ENCODE peak calls at places on chromosomes 3 and 15, in six cellular contexts. Q is IMR-90, Y is neuronal stem cell, J is H9, R is H1, A is mesenchymal stem cell. P is an unnamed sample.

GRCh38 chr3:142828703-142829304 is 60.1 kb downstream of the PCOLCE2 start:
- DNase-seq in R (peak; percentile 92), Y (peak; percentile 74), A (peak; percentile 71), Q (peak; percentile 70), J (peak; percentile 80), P (peak; percentile 82)

GRCh38 chr15:55588818-55589122 is 625 bp upstream of the PYGO1 start:
- DNase-seq in R (no peak), A (no peak), Y (no peak), Q (no peak), J (no peak), P (no peak)

GRCh38 chr3:114213669-114214541 is 23.5 kb downstream of the ZNF80 start:
- DNase-seq in J (peak; percentile 68), Y (no peak), R (no peak), A (peak; percentile 67), Q (peak; percentile 78), P (peak; percentile 80)

GRCh38 chr3:13040381-13041074 is 32.7 kb downstream of the IQSEC1 start:
- DNase-seq in J (no peak), Q (no peak), Y (no peak), A (no peak), R (no peak), P (peak; percentile 31)

GRCh38 chr3:29239377-29239776 is 41.5 kb upstream of the RBMS3 start:
- DNase-seq in Q (peak; percentile 18), Y (no peak), A (peak; percentile 33), R (no peak), J (no peak), P (no peak)

GRCh38 chr15:69132935-69133861 is 27.2 kb upstream of the GLCE start:
- DNase-seq in Y (no peak), Q (no peak), R (no peak), J (no peak), A (no peak), P (no peak)

GRCh38 chr15:63985221-63986184 is 60.8 kb downstream of the DAPK2 start:
- DNase-seq in Q (peak; percentile 12), R (no peak), A (no peak), Y (no peak), J (no peak), P (no peak)

GRCh38 chr3:11604139-11604895 is 39.4 kb downstream of the VGLL4 start:
- DNase-seq in J (no peak), Y (no peak), R (no peak), A (peak; percentile 86), Q (peak; percentile 90), P (no peak)

GRCh38 chr15:75233504-75234190 is 24.5 kb upstream of the GOLGA6C start:
- DNase-seq in R (no peak), J (no peak), A (no peak), Y (no peak), Q (no peak), P (no peak)

GRCh38 chr3:194993896-194994295 is 277.1 kb downstream of the XXYLT1 start:
- DNase-seq in R (peak; percentile 27), J (no peak), A (no peak), Q (no peak), Y (no peak), P (no peak)

GRCh38 chr3:47855461-47856383 is 52.8 kb downstream of the DHX30 start:
- DNase-seq in Y (no peak), R (no peak), J (no peak), A (no peak), Q (no peak), P (no peak)

GRCh38 chr15:86634992-86635608 is 555.4 kb downstream of the AGBL1 start:
- DNase-seq in R (no peak), Y (no peak), A (no peak), Q (no peak), J (no peak), P (no peak)

GRCh38 chr15:40762919-40763800 is 708 bp upstream of the GCHFR start:
- DNase-seq in Q (peak; percentile 11), J (peak; percentile 64), R (peak; percentile 68), A (no peak), Y (no peak), P (peak; percentile 60)

GRCh38 chr15:52093539-52094502 is 18.8 kb downstream of the BCL2L10 start:
- DNase-seq in J (no peak), Q (peak; percentile 84), R (no peak), Y (no peak), A (peak; percentile 83), P (no peak)

GRCh38 chr15:70088887-70089691 is 8.6 kb downstream of the TLE3 start:
- DNase-seq in R (no peak), Q (peak; percentile 71), A (peak; percentile 51), J (no peak), Y (no peak), P (peak; percentile 95)

GRCh38 chr3:112132975-112133448 is at the start of gene GCSAM:
- DNase-seq in Y (no peak), R (no peak), A (no peak), Q (no peak), J (no peak), P (no peak)

GRCh38 chr15:42194502-42194901 is 13.6 kb downstream of the VPS39 start:
- DNase-seq in R (no peak), Y (no peak), J (no peak), Q (peak; percentile 62), A (peak; percentile 85), P (peak; percentile 39)

GRCh38 chr15:42193383-42193782 is 14.7 kb downstream of the VPS39 start:
- DNase-seq in Y (no peak), A (no peak), J (no peak), Q (no peak), R (no peak), P (no peak)

GRCh38 chr15:42190370-42190769 is 17.7 kb downstream of the VPS39 start:
- DNase-seq in J (no peak), Y (no peak), Q (no peak), A (no peak), R (no peak), P (no peak)

DNA sequence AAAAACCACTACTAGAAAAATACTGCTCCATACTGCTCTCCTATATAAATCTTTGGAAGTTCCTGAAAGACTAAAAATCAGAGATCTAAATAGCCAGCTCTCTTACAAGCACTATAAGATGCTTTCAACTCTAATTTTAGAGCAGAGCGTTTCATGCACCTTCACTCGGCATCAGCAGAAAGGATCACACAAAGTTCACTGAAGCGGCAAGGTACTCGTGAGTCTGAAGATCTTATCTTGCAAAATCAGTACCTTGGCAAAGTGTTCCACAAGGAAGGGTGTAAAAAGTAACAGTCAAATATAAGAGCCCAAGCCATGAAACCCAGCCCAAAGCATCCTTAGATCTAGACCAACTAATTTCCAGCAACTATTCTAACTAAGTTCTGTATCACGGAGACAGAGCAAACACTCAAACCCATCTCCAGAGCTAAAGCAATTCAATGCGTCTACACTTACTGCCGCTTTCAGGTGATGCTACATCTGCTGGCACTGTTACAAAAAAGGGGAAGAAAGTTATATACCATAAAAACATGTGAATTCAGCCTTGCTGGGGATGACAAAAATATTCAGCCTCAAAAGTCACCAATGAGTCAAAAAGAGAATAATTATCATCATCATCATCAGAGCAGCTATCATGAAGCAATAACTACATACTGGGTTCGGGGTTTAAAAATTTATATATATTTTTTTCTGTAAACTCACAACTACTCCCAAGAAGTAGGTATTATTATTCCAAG is 16.3 kb downstream of the VPS39 start:
- DNase-seq in R (no peak), A (no peak), J (no peak), Y (no peak), Q (no peak), P (no peak)
- H2BK15ac ChIP-seq in R (no peak overlapping the region), A (no peak overlapping the region), J (no peak overlapping the region), Y (no peak overlapping the region), Q (no peak overlapping the region), P (no peak overlapping the region)

GRCh38 chr3:128488636-128488994 is 4.4 kb downstream of the GATA2 start:
- DNase-seq in J (no peak), R (no peak), Y (no peak), A (no peak), Q (no peak), P (peak; percentile 70)

GRCh38 chr3:128488995-128489859 is 3.8 kb downstream of the GATA2 start:
- DNase-seq in Q (no peak), A (peak; percentile 50), J (peak; percentile 52), R (peak; percentile 79), Y (no peak), P (peak; percentile 79)

GRCh38 chr3:128487538-128487812 is 5.5 kb downstream of the GATA2 start:
- DNase-seq in R (no peak), Y (no peak), A (no peak), J (no peak), Q (no peak), P (no peak)

GRCh38 chr3:128486692-128487537 is 6.1 kb downstream of the GATA2 start:
- DNase-seq in Y (no peak), Q (peak; percentile 41), R (no peak), J (peak; percentile 61), A (peak; percentile 51), P (peak; percentile 59)

GRCh38 chr3:128487813-128488635 is 5.0 kb downstream of the GATA2 start:
- DNase-seq in J (peak; percentile 93), A (peak; percentile 86), R (peak; percentile 93), Q (peak; percentile 87), Y (no peak), P (peak; percentile 94)
- H3K79me1 ChIP-seq in J (no peaks in the 10 kb centered on the region), A (no peaks in the 10 kb centered on the region), R (no peaks in the 10 kb centered on the region), Q (peaks cover 35% of the 10 kb centered on the region), Y (no peaks in the 10 kb centered on the region), P (no peaks in the 10 kb centered on the region)

GRCh38 chr15:38224486-38224885 is 28.1 kb upstream of the SPRED1 start:
- DNase-seq in R (no peak), A (no peak), Q (no peak), Y (no peak), J (no peak), P (no peak)

GRCh38 chr15:38229700-38230099 is 22.9 kb upstream of the SPRED1 start:
- DNase-seq in Y (no peak), Q (peak; percentile 48), J (no peak), R (no peak), A (peak; percentile 55), P (no peak)

GRCh38 chr15:38225381-38225780 is 27.3 kb upstream of the SPRED1 start:
- DNase-seq in A (no peak), Y (no peak), Q (no peak), J (no peak), R (no peak), P (no peak)

GRCh38 chr15:38231430-38231829 is 21.2 kb upstream of the SPRED1 start:
- DNase-seq in Y (no peak), R (no peak), J (no peak), A (no peak), Q (no peak), P (no peak)

GRCh38 chr15:38226867-38227266 is 25.8 kb upstream of the SPRED1 start:
- DNase-seq in A (peak; percentile 88), Y (no peak), R (no peak), Q (peak; percentile 94), J (no peak), P (no peak)
- H3K4me2 ChIP-seq in A (no peak overlapping the region), Y (no peak overlapping the region), R (no peak overlapping the region), Q (no peak overlapping the region), J (no peak overlapping the region), P (no peak overlapping the region)

GRCh38 chr3:20075197-20075596 is 35.0 kb downstream of the KAT2B start:
- DNase-seq in J (no peak), R (no peak), A (no peak), Q (no peak), Y (no peak), P (no peak)

GRCh38 chr3:20073068-20073467 is 32.8 kb downstream of the KAT2B start:
- DNase-seq in R (no peak), J (no peak), Y (no peak), A (no peak), Q (no peak), P (no peak)

GRCh38 chr3:20074226-20075063 is 34.2 kb downstream of the KAT2B start:
- DNase-seq in Q (peak; percentile 53), Y (no peak), J (no peak), R (no peak), A (no peak), P (no peak)

GRCh38 chr3:20072422-20072821 is 32.2 kb downstream of the KAT2B start:
- DNase-seq in Y (no peak), A (no peak), R (no peak), J (no peak), Q (no peak), P (no peak)

GRCh38 chr3:20073683-20074082 is 33.4 kb downstream of the KAT2B start:
- DNase-seq in Y (no peak), R (no peak), A (peak; percentile 55), J (no peak), Q (no peak), P (no peak)
- H2BK15ac ChIP-seq in Y (no peak overlapping the region), R (no peak overlapping the region), A (no peak overlapping the region), J (no peak overlapping the region), Q (no peak overlapping the region), P (no peak overlapping the region)

P was measured in mesendoderm.